ENCODE peak calls at places on chromosomes 3 and 15, in six cellular contexts. One of them, this sample, is unnamed.

GRCh38 chr3:126858887-126859286 is 124.0 kb upstream of the PLXNA1 start:
- DNase-seq in GM12878: no peak
- DNase-seq in HepG2: no peak
- DNase-seq in IMR-90: peak; percentile 97
- DNase-seq in K562: no peak
- DNase-seq in HEK293T: no peak
- DNase-seq in this sample: peak; percentile 83

GRCh38 chr3:69967156-69967555 is 32.4 kb upstream of the SAMMSON start:
- DNase-seq in IMR-90: no peak
- DNase-seq in HepG2: no peak
- DNase-seq in K562: no peak
- DNase-seq in GM12878: no peak
- DNase-seq in HEK293T: no peak
- DNase-seq in this sample: no peak

GRCh38 chr15:36136054-36136453 is 443.4 kb upstream of the CDIN1 start:
- DNase-seq in HepG2: no peak
- DNase-seq in GM12878: no peak
- DNase-seq in K562: no peak
- DNase-seq in HEK293T: no peak
- DNase-seq in IMR-90: peak; percentile 35
- DNase-seq in this sample: no peak

GRCh38 chr15:83118968-83119367 is 11.5 kb downstream of the TM6SF1 start:
- DNase-seq in IMR-90: no peak
- DNase-seq in K562: no peak
- DNase-seq in HepG2: no peak
- DNase-seq in GM12878: no peak
- DNase-seq in HEK293T: no peak
- DNase-seq in this sample: no peak

GRCh38 chr3:127760361-127760760 is 62.0 kb downstream of the MGLL start:
- DNase-seq in HEK293T: no peak
- DNase-seq in K562: no peak
- DNase-seq in IMR-90: no peak
- DNase-seq in GM12878: no peak
- DNase-seq in HepG2: no peak
- DNase-seq in this sample: no peak

GRCh38 chr15:31352283-31352880 is 25.7 kb downstream of the KLF13 start:
- DNase-seq in IMR-90: peak; percentile 4
- DNase-seq in GM12878: no peak
- DNase-seq in K562: no peak
- DNase-seq in HepG2: no peak
- DNase-seq in HEK293T: no peak
- DNase-seq in this sample: no peak

GRCh38 chr3:127817331-127817821 is 4.9 kb downstream of the MGLL start:
- DNase-seq in K562: no peak
- DNase-seq in GM12878: no peak
- DNase-seq in HEK293T: no peak
- DNase-seq in HepG2: no peak
- DNase-seq in IMR-90: peak; percentile 84
- DNase-seq in this sample: peak; percentile 85

GRCh38 chr3:172622916-172623700 is 87.8 kb downstream of the NCEH1 start:
- DNase-seq in HepG2: no peak
- DNase-seq in K562: peak; percentile 52
- DNase-seq in HEK293T: peak; percentile 34
- DNase-seq in IMR-90: peak; percentile 71
- DNase-seq in GM12878: no peak
- DNase-seq in this sample: peak; percentile 44

GRCh38 chr3:32124977-32125376 is 18.6 kb downstream of the GPD1L start:
- DNase-seq in K562: no peak
- DNase-seq in GM12878: no peak
- DNase-seq in IMR-90: no peak
- DNase-seq in HepG2: no peak
- DNase-seq in HEK293T: no peak
- DNase-seq in this sample: no peak

GRCh38 chr15:25892126-25892525 is 29.0 kb upstream of the ATP10A start:
- DNase-seq in K562: no peak
- DNase-seq in HepG2: no peak
- DNase-seq in GM12878: no peak
- DNase-seq in HEK293T: no peak
- DNase-seq in IMR-90: peak; percentile 31
- DNase-seq in this sample: no peak

DNA sequence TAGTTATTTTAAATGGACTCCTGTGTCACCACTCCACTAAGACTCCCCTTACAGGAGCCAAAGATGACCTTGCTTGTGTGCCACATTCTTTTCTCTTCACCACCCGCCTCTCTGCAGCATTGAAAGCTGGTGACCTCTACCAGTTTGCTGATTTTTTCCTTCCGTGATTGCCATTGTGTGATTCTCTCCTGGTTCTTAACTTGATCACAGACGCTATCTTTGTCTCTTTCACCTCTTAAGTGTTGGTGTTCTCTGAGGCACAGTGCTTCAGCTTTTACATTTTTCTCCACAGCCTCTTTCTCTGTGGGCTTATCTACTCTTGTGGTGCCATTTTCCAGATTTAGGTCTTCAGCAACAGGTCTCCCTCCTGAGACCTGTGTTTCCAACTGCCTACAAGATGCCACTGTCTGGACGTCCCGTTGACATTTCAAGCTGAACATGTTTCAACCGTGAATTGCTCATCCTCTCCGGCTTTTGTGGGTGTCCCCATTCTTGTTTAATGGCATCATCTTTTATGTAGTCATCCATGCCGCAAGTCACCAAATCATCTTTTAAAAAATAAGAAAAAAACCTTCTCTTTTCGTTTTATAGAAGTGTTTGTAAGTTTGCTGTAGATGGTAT is 26.5 kb downstream of the IQGAP1 start:
- DNase-seq in K562: no peak
- DNase-seq in GM12878: no peak
- DNase-seq in IMR-90: peak; percentile 91
- DNase-seq in HepG2: no peak
- DNase-seq in HEK293T: no peak
- DNase-seq in this sample: peak; percentile 41
- TF ChIP-seq BHLHE40 in K562: no peak
- TF ChIP-seq BHLHE40 in GM12878: no peak
- TF ChIP-seq BHLHE40 in IMR-90: no peak
- TF ChIP-seq BHLHE40 in HepG2: no peak
- TF ChIP-seq BHLHE40 in HEK293T: no peak
- TF ChIP-seq BHLHE40 in this sample: no peak

DNA sequence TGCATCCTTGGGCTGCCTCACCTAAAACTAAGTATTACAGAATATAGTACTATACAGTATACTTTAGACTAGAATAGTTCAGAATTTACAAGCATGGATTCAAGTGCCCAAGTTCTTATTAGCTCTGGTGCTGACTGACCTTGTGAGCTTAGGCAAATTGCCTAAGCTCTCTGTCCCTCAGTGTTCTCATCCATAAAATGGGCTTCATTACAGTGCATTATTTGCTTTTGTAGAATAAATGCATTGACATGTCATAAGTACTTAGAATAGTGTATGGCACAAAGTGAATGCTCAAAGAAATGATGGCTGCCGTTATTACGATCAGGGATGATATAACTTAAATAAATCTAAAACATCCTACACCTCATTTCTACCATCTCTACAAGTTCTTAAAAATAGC is 269.7 kb downstream of the FOXP1 start:
- DNase-seq in GM12878: no peak
- DNase-seq in HEK293T: no peak
- DNase-seq in IMR-90: no peak
- DNase-seq in K562: no peak
- DNase-seq in HepG2: no peak
- DNase-seq in this sample: no peak
- TF ChIP-seq BHLHE40 in GM12878: no peak
- TF ChIP-seq BHLHE40 in HEK293T: no peak
- TF ChIP-seq BHLHE40 in IMR-90: no peak
- TF ChIP-seq BHLHE40 in K562: no peak
- TF ChIP-seq BHLHE40 in HepG2: no peak
- TF ChIP-seq BHLHE40 in this sample: no peak

GRCh38 chr3:87167634-87168456 is 59.3 kb upstream of the CHMP2B start:
- DNase-seq in GM12878: peak; percentile 15
- DNase-seq in IMR-90: peak; percentile 20
- DNase-seq in K562: peak; percentile 42
- DNase-seq in HepG2: peak; percentile 31
- DNase-seq in HEK293T: peak; percentile 37
- DNase-seq in this sample: peak; percentile 65
- TF ChIP-seq BHLHE40 in GM12878: no peak
- TF ChIP-seq BHLHE40 in IMR-90: no peak
- TF ChIP-seq BHLHE40 in K562: no peak
- TF ChIP-seq BHLHE40 in HepG2: no peak
- TF ChIP-seq BHLHE40 in HEK293T: no peak
- TF ChIP-seq BHLHE40 in this sample: no peak

GRCh38 chr3:12400795-12401194 is 83.5 kb upstream of the TSEN2 start:
- DNase-seq in K562: no peak
- DNase-seq in HEK293T: no peak
- DNase-seq in HepG2: no peak
- DNase-seq in IMR-90: peak; percentile 86
- DNase-seq in GM12878: no peak
- DNase-seq in this sample: peak; percentile 11
- TF ChIP-seq BHLHE40 in K562: no peak
- TF ChIP-seq BHLHE40 in HEK293T: no peak
- TF ChIP-seq BHLHE40 in HepG2: no peak
- TF ChIP-seq BHLHE40 in IMR-90: no peak
- TF ChIP-seq BHLHE40 in GM12878: no peak
- TF ChIP-seq BHLHE40 in this sample: no peak

GRCh38 chr15:90609254-90610185 is 79.8 kb downstream of the CRTC3 start:
- DNase-seq in K562: no peak
- DNase-seq in HepG2: no peak
- DNase-seq in HEK293T: no peak
- DNase-seq in GM12878: no peak
- DNase-seq in IMR-90: peak; percentile 51
- DNase-seq in this sample: no peak
- TF ChIP-seq BHLHE40 in K562: no peak
- TF ChIP-seq BHLHE40 in HepG2: no peak
- TF ChIP-seq BHLHE40 in HEK293T: no peak
- TF ChIP-seq BHLHE40 in GM12878: no peak
- TF ChIP-seq BHLHE40 in IMR-90: no peak
- TF ChIP-seq BHLHE40 in this sample: no peak

GRCh38 chr3:100893590-100893989 is 99.6 kb downstream of the ABI3BP start:
- DNase-seq in K562: peak; percentile 7
- DNase-seq in GM12878: no peak
- DNase-seq in HepG2: peak; percentile 3
- DNase-seq in IMR-90: peak; percentile 66
- DNase-seq in HEK293T: peak; percentile 34
- DNase-seq in this sample: no peak
- TF ChIP-seq BHLHE40 in K562: no peak
- TF ChIP-seq BHLHE40 in GM12878: no peak
- TF ChIP-seq BHLHE40 in HepG2: no peak
- TF ChIP-seq BHLHE40 in IMR-90: no peak
- TF ChIP-seq BHLHE40 in HEK293T: no peak
- TF ChIP-seq BHLHE40 in this sample: no peak

DNA sequence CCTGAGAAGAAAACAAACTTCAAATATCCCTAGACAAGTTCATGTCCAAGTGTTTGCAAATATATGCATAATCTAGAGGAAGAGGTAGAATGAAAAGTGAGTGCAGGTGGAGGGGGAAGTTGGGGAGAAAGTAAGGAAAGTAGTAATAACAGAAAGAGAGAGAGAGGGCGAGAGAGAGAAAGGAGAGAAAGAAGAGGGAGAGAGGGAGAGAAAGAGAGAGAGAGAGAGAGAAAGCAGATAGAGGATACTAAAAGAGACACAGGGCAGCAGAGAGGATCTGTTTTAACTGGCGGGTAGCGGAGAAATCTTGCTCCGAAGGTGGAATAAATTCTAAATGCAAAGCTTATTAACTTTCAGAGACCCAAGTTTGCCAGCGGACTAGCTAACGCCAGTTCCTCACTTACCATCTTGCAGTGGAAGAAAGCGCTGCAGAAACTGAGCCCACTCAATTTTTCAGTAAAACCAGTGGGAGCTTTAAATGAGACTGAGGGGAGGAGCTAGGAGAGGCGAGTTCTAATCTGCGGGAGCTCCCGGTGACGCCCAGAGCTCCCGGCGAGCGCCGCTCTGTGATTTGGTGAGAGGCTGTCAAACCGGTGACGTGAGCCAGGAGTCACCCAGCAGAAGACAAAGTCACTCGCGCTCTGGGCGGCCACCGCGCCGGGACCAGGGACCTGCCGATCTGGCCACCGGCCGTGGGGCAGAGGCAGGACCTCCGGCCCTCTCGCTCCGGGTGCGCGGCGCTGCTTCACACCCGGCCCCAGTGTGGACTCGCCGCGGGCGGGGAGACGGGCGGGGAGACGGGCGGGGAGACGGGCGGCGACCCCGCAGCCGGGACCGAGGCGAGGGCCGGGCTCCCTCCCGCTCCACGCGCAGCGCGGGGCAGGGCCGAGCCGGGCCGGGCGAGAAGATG is at the start of gene GMNC:
- DNase-seq in HepG2: peak; percentile 38
- DNase-seq in IMR-90: peak; percentile 48
- DNase-seq in GM12878: no peak
- DNase-seq in HEK293T: peak; percentile 70
- DNase-seq in K562: peak; percentile 2
- DNase-seq in this sample: peak; percentile 61
- TF ChIP-seq BHLHE40 in HepG2: no peak
- TF ChIP-seq BHLHE40 in IMR-90: no peak
- TF ChIP-seq BHLHE40 in GM12878: no peak
- TF ChIP-seq BHLHE40 in HEK293T: no peak
- TF ChIP-seq BHLHE40 in K562: no peak
- TF ChIP-seq BHLHE40 in this sample: no peak

DNA sequence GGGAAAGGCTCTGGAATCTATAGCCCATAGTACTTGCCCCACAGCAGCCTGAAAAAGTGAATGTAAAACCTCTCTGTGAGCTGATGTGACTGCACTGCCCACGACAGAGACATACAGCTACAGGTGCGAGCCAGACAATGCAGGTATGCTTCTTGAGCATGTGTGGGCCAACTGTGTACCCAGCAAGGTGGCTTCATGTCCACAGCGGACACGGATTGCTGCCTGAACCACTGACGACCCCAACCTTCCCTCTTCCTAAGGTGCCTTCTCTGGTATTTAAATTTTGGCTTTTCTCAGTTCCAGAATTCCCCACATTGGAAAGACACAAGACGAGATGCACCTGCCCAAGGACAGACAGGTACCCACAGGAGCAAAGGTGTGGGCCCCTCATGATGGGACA is 65.8 kb downstream of the SCN5A start:
- DNase-seq in K562: no peak
- DNase-seq in HepG2: no peak
- DNase-seq in HEK293T: no peak
- DNase-seq in GM12878: no peak
- DNase-seq in IMR-90: no peak
- DNase-seq in this sample: no peak
- TF ChIP-seq BHLHE40 in K562: no peak
- TF ChIP-seq BHLHE40 in HepG2: no peak
- TF ChIP-seq BHLHE40 in HEK293T: no peak
- TF ChIP-seq BHLHE40 in GM12878: no peak
- TF ChIP-seq BHLHE40 in IMR-90: no peak
- TF ChIP-seq BHLHE40 in this sample: no peak

DNA sequence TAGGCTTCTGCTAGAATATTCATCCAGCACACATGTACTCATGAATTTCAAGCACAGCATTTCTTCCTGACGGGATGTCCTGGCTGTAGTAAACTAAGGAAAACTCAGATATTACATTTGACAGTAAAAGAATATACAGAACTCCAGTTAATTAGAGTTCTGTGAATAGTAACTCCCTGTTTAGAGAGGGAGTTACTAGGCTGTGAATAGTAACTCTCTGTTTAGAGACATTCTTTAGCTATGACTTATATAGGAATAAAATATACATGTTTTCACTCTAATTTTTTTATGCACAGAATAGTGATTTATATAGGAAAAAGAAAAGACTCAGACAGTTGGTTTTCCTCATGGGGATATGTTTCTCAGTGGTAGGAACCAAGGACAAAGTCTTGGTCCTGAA is 480.8 kb upstream of the THBS1 start:
- DNase-seq in IMR-90: peak; percentile 38
- DNase-seq in HEK293T: no peak
- DNase-seq in HepG2: no peak
- DNase-seq in GM12878: no peak
- DNase-seq in K562: no peak
- DNase-seq in this sample: no peak
- TF ChIP-seq BHLHE40 in IMR-90: no peak
- TF ChIP-seq BHLHE40 in HEK293T: no peak
- TF ChIP-seq BHLHE40 in HepG2: no peak
- TF ChIP-seq BHLHE40 in GM12878: no peak
- TF ChIP-seq BHLHE40 in K562: no peak
- TF ChIP-seq BHLHE40 in this sample: no peak